ENCODE peak calls at places on chromosomes 7 and 10, in four cellular contexts. P is Peyer's patch, K is adrenal gland, C is sigmoid colon. X is an unnamed sample. For H3K36me3, the result is how much of the 10 kb centered on the place peaks cover.

GRCh38 chr7:116984917-116985316 is 31.6 kb downstream of the ST7 start:
- DNase-seq in P (no peak), C (no peak), K (no peak), X (no peak)

GRCh38 chr10:35194906-35195305 is 68.3 kb downstream of the CREM start:
- DNase-seq in K (no peak), P (no peak), C (no peak), X (no peak)

GRCh38 chr7:100132697-100133137 is 6.0 kb downstream of the MBLAC1 start:
- DNase-seq in P (peak), C (no peak), K (peak), X (no peak)

GRCh38 chr7:127809285-127809702 is 157.3 kb downstream of the SND1 start:
- DNase-seq in P (no peak), K (peak), C (no peak), X (no peak)

GRCh38 chr10:89458289-89458688 is 43.9 kb downstream of the IFIT5 start:
- DNase-seq in K (no peak), P (no peak), C (no peak), X (no peak)

GRCh38 chr10:9009505-9009904 is 955.0 kb downstream of the GATA3 start:
- DNase-seq in K (no peak), P (no peak), C (no peak), X (no peak)

GRCh38 chr10:125284875-125285597 is 124.7 kb upstream of the CTBP2 start:
- DNase-seq in P (no peak), K (no peak), C (no peak), X (no peak)

GRCh38 chr10:66747451-66747850 is 178.4 kb upstream of the LRRTM3 start:
- DNase-seq in K (no peak), P (no peak), C (no peak), X (no peak)

GRCh38 chr10:119370046-119370770 is 162.8 kb downstream of the GRK5 start:
- DNase-seq in P (peak), C (no peak), K (no peak), X (no peak)

GRCh38 chr10:59580257-59580863 is 129.3 kb downstream of the SLC16A9 start:
- DNase-seq in K (no peak), C (no peak), P (no peak), X (no peak)

GRCh38 chr10:14583252-14583651 is 191.4 kb downstream of the FAM107B start:
- DNase-seq in C (no peak), P (no peak), K (no peak), X (no peak)

GRCh38 chr7:140857048-140857447 is 67.7 kb downstream of the BRAF start:
- DNase-seq in P (no peak), C (no peak), K (no peak), X (no peak)

GRCh38 chr10:3180361-3180760 is 7.8 kb upstream of the PITRM1 start:
- DNase-seq in P (no peak), C (no peak), K (no peak), X (no peak)

GRCh38 chr7:42869131-42870020 is 42.5 kb downstream of the C7orf25 start:
- DNase-seq in K (no peak), C (no peak), P (no peak), X (no peak)

GRCh38 chr10:11165591-11166543 is 148.2 kb downstream of the CELF2 start:
- DNase-seq in P (peak), C (peak), K (peak), X (no peak)

GRCh38 chr7:79459381-79459780 is 5.9 kb upstream of the MAGI2 start:
- DNase-seq in P (no peak), K (no peak), C (no peak), X (no peak)

GRCh38 chr7:41880107-41880506 is 177.2 kb upstream of the INHBA start:
- DNase-seq in K (no peak), C (no peak), P (no peak), X (no peak)

GRCh38 chr7:140196361-140197217 is 19.8 kb upstream of the KDM7A start:
- DNase-seq in P (no peak), K (peak), C (peak), X (no peak)

GRCh38 chr10:60314306-60314940 is 75.3 kb downstream of the ANK3 start:
- DNase-seq in P (no peak), C (no peak), K (no peak), X (no peak)

GRCh38 chr10:1420663-1421362 is 316.5 kb downstream of the ADARB2 start:
- DNase-seq in P (peak), C (no peak), K (peak), X (peak)

GRCh38 chr7:65475734-65476319 is 102.2 kb downstream of the ZNF92 start:
- DNase-seq in C (no peak), K (no peak), P (no peak), X (no peak)

GRCh38 chr7:135714534-135715009 is 13.4 kb downstream of the SLC13A4 start:
- DNase-seq in K (no peak), P (no peak), C (no peak), X (no peak)

GRCh38 chr10:75466886-75467285 is 35.5 kb downstream of the LRMDA start:
- DNase-seq in C (no peak), P (no peak), K (no peak), X (no peak)
- TF ChIP-seq POLR2A in C (no peak), P (no peak), K (no peak), X (no peak)

GRCh38 chr7:71343039-71343438 is 211.1 kb downstream of the GALNT17 start:
- DNase-seq in K (no peak), P (no peak), C (no peak), X (no peak)
- H3K36me3 ChIP-seq in K (under half), P (under half), C (under half), X (under half)

GRCh38 chr7:55365680-55366460 is 733 bp downstream of the LANCL2 start:
- DNase-seq in K (peak), P (peak), C (peak), X (peak)

GRCh38 chr7:55365103-55365679 is at the start of gene LANCL2:
- DNase-seq in P (no peak), C (no peak), K (peak), X (no peak)

GRCh38 chr7:55369427-55369826 is 4.3 kb downstream of the LANCL2 start:
- DNase-seq in C (no peak), P (no peak), K (no peak), X (no peak)

GRCh38 chr7:55366461-55367138 is 1.5 kb downstream of the LANCL2 start:
- DNase-seq in K (no peak), P (no peak), C (no peak), X (no peak)

DNA sequence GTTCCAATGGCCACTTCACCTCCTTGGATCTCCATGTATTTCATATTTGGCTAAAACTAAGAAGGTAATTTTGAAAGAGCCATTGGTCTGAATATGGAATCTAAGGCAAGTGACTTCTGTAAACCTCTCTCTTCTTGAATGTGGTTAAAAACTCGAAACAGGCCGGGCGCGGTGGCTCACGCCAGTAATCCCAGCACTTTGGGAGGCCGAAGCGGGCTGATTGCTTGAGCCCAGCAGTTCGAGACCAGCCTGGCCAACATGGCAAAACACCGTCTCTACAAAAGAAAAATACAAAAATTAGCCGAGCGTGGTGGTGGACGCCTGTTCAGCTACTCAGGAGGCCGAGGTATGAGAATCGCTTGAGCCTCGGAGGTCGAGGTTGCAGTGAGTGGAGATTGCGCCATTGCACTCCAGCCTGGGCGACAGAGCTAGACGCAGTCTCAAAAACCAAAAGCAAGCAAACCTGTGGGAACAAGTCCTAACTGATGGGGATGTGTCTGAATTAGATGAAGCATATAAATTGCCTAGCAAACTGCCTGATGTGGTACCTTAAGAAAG is 2.2 kb downstream of the LANCL2 start:
- DNase-seq in K (no peak), P (no peak), C (no peak), X (no peak)
- H3K27ac ChIP-seq in K (no peak), P (no peak), C (peak), X (peak)

GRCh38 chr7:106262268-106262881 is 22.4 kb downstream of the NAMPT start:
- DNase-seq in C (no peak), P (no peak), K (no peak), X (no peak)

GRCh38 chr7:106270122-106270977 is 14.4 kb downstream of the NAMPT start:
- DNase-seq in P (no peak), K (no peak), C (no peak), X (no peak)

GRCh38 chr7:106269263-106269961 is 15.4 kb downstream of the NAMPT start:
- DNase-seq in C (no peak), K (no peak), P (no peak), X (no peak)

GRCh38 chr7:106260136-106260561 is 24.6 kb downstream of the NAMPT start:
- DNase-seq in C (no peak), K (no peak), P (no peak), X (no peak)

GRCh38 chr7:106265133-106265532 is 19.6 kb downstream of the NAMPT start:
- DNase-seq in P (no peak), C (no peak), K (no peak), X (no peak)
- TF ChIP-seq POLR2A in P (no peak), C (no peak), K (no peak), X (no peak)

GRCh38 chr7:153405704-153406485 is 646.3 kb upstream of the DPP6 start:
- DNase-seq in C (no peak), P (no peak), K (no peak), X (no peak)
- H3K36me3 ChIP-seq in C (under half), P (under half), K (under half), X (under half)

GRCh38 chr10:117090831-117091230 is 47.2 kb downstream of the VAX1 start:
- DNase-seq in K (no peak), P (no peak), C (no peak), X (no peak)

GRCh38 chr10:117094856-117095255 is 43.2 kb downstream of the VAX1 start:
- DNase-seq in C (no peak), P (no peak), K (no peak), X (no peak)

GRCh38 chr10:117092386-117092785 is 45.7 kb downstream of the VAX1 start:
- DNase-seq in P (no peak), K (no peak), C (no peak), X (no peak)

DNA sequence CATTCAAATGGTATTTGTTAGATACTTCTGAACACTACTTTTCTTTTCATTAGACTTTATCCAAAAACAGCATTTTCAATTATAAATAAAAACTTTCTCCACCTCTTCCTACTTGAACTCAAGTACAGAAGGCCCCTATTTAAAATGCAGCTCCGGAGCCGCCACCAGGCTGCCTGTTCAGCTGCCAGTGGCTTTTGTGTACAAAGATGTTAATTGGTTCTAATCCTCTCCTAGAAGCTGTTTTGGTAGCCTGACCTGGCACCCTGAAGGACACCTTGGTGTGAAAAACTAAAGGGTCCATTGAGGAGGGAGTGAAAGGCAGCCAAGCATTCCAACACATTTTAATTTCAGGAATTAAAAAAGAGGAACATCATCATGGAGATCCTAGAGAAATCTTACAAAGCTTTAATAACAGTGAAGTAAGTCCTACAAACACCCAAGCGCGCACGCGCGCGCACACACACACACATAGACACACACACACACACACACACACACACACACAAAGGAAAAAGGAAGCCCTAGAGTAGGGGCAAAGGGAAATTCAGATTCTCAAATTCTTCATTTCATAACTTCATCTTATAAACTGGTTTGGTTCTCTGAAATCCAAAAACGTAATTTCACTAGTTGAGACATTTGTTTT is 41.4 kb downstream of the VAX1 start:
- DNase-seq in K (no peak), C (no peak), P (no peak), X (no peak)
- H3K27ac ChIP-seq in K (no peak), C (no peak), P (no peak), X (no peak)